ENCODE peak calls at places on chromosome 19, in ten cellular contexts. One of them, this sample, is unnamed.
A peak's percentile ranks its signal among the peaks of the same experiment; 100 is the strongest.

GRCh38 chr19:41957838-41958366 is 1.2 kb downstream of the RABAC1 start:
- DNase-seq in body of pancreas: peak; percentile 80
- DNase-seq in NB4: peak; percentile 66
- DNase-seq in esophagus squamous epithelium: no peak
- DNase-seq in H1: peak; percentile 64
- DNase-seq in HCT116: peak; percentile 79
- DNase-seq in tibial nerve: peak; percentile 37
- DNase-seq in adrenal gland: peak; percentile 76
- DNase-seq in IMR-90: peak; percentile 83
- DNase-seq in stomach: peak; percentile 81
- DNase-seq in this sample: peak; percentile 73

GRCh38 chr19:47564081-47564480 is 8.9 kb downstream of the ZNF541 start:
- DNase-seq in body of pancreas: peak; percentile 38
- DNase-seq in NB4: no peak
- DNase-seq in esophagus squamous epithelium: no peak
- DNase-seq in H1: no peak
- DNase-seq in HCT116: no peak
- DNase-seq in tibial nerve: no peak
- DNase-seq in adrenal gland: no peak
- DNase-seq in IMR-90: no peak
- DNase-seq in stomach: peak; percentile 46
- DNase-seq in this sample: no peak

GRCh38 chr19:55684946-55685681 is 10.1 kb downstream of the EPN1 start:
- DNase-seq in body of pancreas: no peak
- DNase-seq in NB4: no peak
- DNase-seq in esophagus squamous epithelium: no peak
- DNase-seq in H1: no peak
- DNase-seq in HCT116: no peak
- DNase-seq in tibial nerve: no peak
- DNase-seq in adrenal gland: no peak
- DNase-seq in IMR-90: no peak
- DNase-seq in stomach: no peak
- DNase-seq in this sample: no peak

GRCh38 chr19:30090963-30091362 is 148.9 kb downstream of the URI1 start:
- DNase-seq in body of pancreas: no peak
- DNase-seq in NB4: no peak
- DNase-seq in esophagus squamous epithelium: no peak
- DNase-seq in H1: no peak
- DNase-seq in HCT116: no peak
- DNase-seq in tibial nerve: no peak
- DNase-seq in adrenal gland: no peak
- DNase-seq in IMR-90: no peak
- DNase-seq in stomach: no peak
- DNase-seq in this sample: no peak

GRCh38 chr19:57559008-57559403 is 657 bp downstream of the ZNF550 start:
- DNase-seq in body of pancreas: no peak
- DNase-seq in NB4: peak; percentile 52
- DNase-seq in esophagus squamous epithelium: no peak
- DNase-seq in H1: no peak
- DNase-seq in HCT116: no peak
- DNase-seq in tibial nerve: no peak
- DNase-seq in adrenal gland: peak; percentile 32
- DNase-seq in IMR-90: no peak
- DNase-seq in stomach: no peak
- DNase-seq in this sample: peak; percentile 59

GRCh38 chr19:13366529-13367143 is 139.6 kb downstream of the CACNA1A start:
- DNase-seq in body of pancreas: no peak
- DNase-seq in NB4: peak; percentile 34
- DNase-seq in esophagus squamous epithelium: no peak
- DNase-seq in H1: peak; percentile 5
- DNase-seq in HCT116: peak; percentile 51
- DNase-seq in tibial nerve: no peak
- DNase-seq in adrenal gland: no peak
- DNase-seq in IMR-90: peak; percentile 31
- DNase-seq in stomach: no peak
- DNase-seq in this sample: peak; percentile 16

GRCh38 chr19:45295873-45296272 is 26.8 kb downstream of the CKM start:
- DNase-seq in body of pancreas: no peak
- DNase-seq in NB4: no peak
- DNase-seq in esophagus squamous epithelium: no peak
- DNase-seq in H1: no peak
- DNase-seq in HCT116: no peak
- DNase-seq in tibial nerve: no peak
- DNase-seq in adrenal gland: no peak
- DNase-seq in IMR-90: no peak
- DNase-seq in stomach: no peak
- DNase-seq in this sample: no peak

GRCh38 chr19:49149652-49150105 is 5.5 kb downstream of the HRC start:
- DNase-seq in body of pancreas: peak; percentile 76
- DNase-seq in NB4: peak; percentile 61
- DNase-seq in esophagus squamous epithelium: no peak
- DNase-seq in H1: no peak
- DNase-seq in HCT116: peak; percentile 85
- DNase-seq in tibial nerve: peak; percentile 55
- DNase-seq in adrenal gland: peak; percentile 76
- DNase-seq in IMR-90: peak; percentile 83
- DNase-seq in stomach: peak; percentile 58
- DNase-seq in this sample: peak; percentile 84

GRCh38 chr19:28402701-28403290 is 810.2 kb downstream of the UQCRFS1 start:
- DNase-seq in body of pancreas: no peak
- DNase-seq in NB4: no peak
- DNase-seq in esophagus squamous epithelium: no peak
- DNase-seq in H1: no peak
- DNase-seq in HCT116: no peak
- DNase-seq in tibial nerve: no peak
- DNase-seq in adrenal gland: no peak
- DNase-seq in IMR-90: no peak
- DNase-seq in stomach: no peak
- DNase-seq in this sample: no peak

GRCh38 chr19:19055701-19056100 is 8.1 kb upstream of the SLC25A42 start:
- DNase-seq in body of pancreas: no peak
- DNase-seq in NB4: no peak
- DNase-seq in esophagus squamous epithelium: no peak
- DNase-seq in H1: no peak
- DNase-seq in HCT116: no peak
- DNase-seq in tibial nerve: no peak
- DNase-seq in adrenal gland: no peak
- DNase-seq in IMR-90: no peak
- DNase-seq in stomach: no peak
- DNase-seq in this sample: no peak
- TF ChIP-seq POLR2A in body of pancreas: no peak
- TF ChIP-seq POLR2A in NB4: no peak
- TF ChIP-seq POLR2A in esophagus squamous epithelium: no peak
- TF ChIP-seq POLR2A in H1: no peak
- TF ChIP-seq POLR2A in HCT116: no peak
- TF ChIP-seq POLR2A in tibial nerve: no peak
- TF ChIP-seq POLR2A in adrenal gland: no peak
- TF ChIP-seq POLR2A in IMR-90: no peak
- TF ChIP-seq POLR2A in stomach: no peak
- TF ChIP-seq POLR2A in this sample: no peak

GRCh38 chr19:50432658-50433057 is at the start of gene MYBPC2:
- DNase-seq in body of pancreas: no peak
- DNase-seq in NB4: no peak
- DNase-seq in esophagus squamous epithelium: no peak
- DNase-seq in H1: no peak
- DNase-seq in HCT116: no peak
- DNase-seq in tibial nerve: no peak
- DNase-seq in adrenal gland: no peak
- DNase-seq in IMR-90: no peak
- DNase-seq in stomach: peak; percentile 31
- DNase-seq in this sample: no peak
- TF ChIP-seq POLR2A in body of pancreas: no peak
- TF ChIP-seq POLR2A in NB4: no peak
- TF ChIP-seq POLR2A in esophagus squamous epithelium: no peak
- TF ChIP-seq POLR2A in H1: no peak
- TF ChIP-seq POLR2A in HCT116: no peak
- TF ChIP-seq POLR2A in tibial nerve: no peak
- TF ChIP-seq POLR2A in adrenal gland: no peak
- TF ChIP-seq POLR2A in IMR-90: no peak
- TF ChIP-seq POLR2A in stomach: no peak
- TF ChIP-seq POLR2A in this sample: no peak

DNA sequence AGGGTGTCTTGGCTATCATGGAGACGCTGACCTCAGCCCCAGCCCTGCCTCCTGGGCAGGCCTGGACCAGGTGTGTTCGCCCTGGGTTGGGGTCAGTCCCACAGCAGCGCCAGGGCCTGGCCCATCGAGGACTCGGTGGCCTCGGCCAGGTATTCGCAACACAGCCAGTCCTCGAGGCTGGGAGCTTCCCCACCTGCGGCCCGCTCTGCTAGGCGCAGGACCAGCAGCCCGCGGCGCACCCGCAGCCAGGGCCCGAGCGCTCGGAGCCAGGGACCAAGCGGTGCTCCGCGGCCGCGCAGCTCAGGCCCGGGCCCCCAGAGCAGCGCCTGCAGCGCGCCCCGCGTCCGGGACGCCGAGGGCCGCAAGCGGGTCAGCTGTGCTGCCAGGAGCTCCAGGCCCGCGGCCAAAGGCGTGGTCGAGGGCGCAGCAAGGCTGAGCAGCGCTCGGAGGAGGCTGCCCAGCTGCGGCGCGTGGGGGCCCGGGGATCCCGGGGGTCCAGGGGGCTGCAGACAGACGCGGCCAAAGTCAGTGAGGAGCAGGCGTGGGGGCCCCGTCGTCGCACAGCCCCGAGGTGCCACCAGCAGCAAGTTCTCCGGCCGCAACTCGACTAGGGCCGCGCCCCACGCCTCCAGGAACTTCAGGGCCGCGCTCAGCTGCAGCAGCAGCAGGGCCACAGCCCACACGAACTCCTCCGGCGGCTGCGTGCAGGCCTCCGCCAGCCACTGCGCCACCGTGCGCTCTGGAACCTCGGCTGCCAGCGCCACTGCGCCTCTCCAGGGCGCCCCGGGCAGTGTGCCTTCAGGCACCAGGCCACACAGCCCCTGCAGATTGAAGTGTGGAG is 6.2 kb downstream of the PEAK3 start:
- DNase-seq in body of pancreas: no peak
- DNase-seq in NB4: no peak
- DNase-seq in esophagus squamous epithelium: no peak
- DNase-seq in H1: no peak
- DNase-seq in HCT116: no peak
- DNase-seq in tibial nerve: no peak
- DNase-seq in adrenal gland: peak; percentile 51
- DNase-seq in IMR-90: no peak
- DNase-seq in stomach: peak; percentile 63
- DNase-seq in this sample: no peak
- TF ChIP-seq POLR2A in body of pancreas: no peak
- TF ChIP-seq POLR2A in NB4: no peak
- TF ChIP-seq POLR2A in esophagus squamous epithelium: no peak
- TF ChIP-seq POLR2A in H1: no peak
- TF ChIP-seq POLR2A in HCT116: no peak
- TF ChIP-seq POLR2A in tibial nerve: no peak
- TF ChIP-seq POLR2A in adrenal gland: no peak
- TF ChIP-seq POLR2A in IMR-90: no peak
- TF ChIP-seq POLR2A in stomach: no peak
- TF ChIP-seq POLR2A in this sample: no peak

GRCh38 chr19:1102407-1103106 is 1.2 kb upstream of the GPX4 start:
- DNase-seq in body of pancreas: no peak
- DNase-seq in NB4: peak; percentile 54
- DNase-seq in esophagus squamous epithelium: no peak
- DNase-seq in H1: no peak
- DNase-seq in HCT116: peak; percentile 95
- DNase-seq in tibial nerve: peak; percentile 82
- DNase-seq in adrenal gland: peak; percentile 80
- DNase-seq in IMR-90: peak; percentile 100
- DNase-seq in stomach: peak; percentile 64
- DNase-seq in this sample: peak; percentile 56

GRCh38 chr19:1105873-1106840 is 2.4 kb downstream of the GPX4 start:
- DNase-seq in body of pancreas: no peak
- DNase-seq in NB4: no peak
- DNase-seq in esophagus squamous epithelium: no peak
- DNase-seq in H1: no peak
- DNase-seq in HCT116: no peak
- DNase-seq in tibial nerve: no peak
- DNase-seq in adrenal gland: no peak
- DNase-seq in IMR-90: no peak
- DNase-seq in stomach: no peak
- DNase-seq in this sample: no peak

GRCh38 chr19:1103691-1104451 is at the start of gene GPX4:
- DNase-seq in body of pancreas: peak; percentile 99
- DNase-seq in NB4: peak; percentile 97
- DNase-seq in esophagus squamous epithelium: peak; percentile 97
- DNase-seq in H1: peak; percentile 98
- DNase-seq in HCT116: peak; percentile 98
- DNase-seq in tibial nerve: peak; percentile 99
- DNase-seq in adrenal gland: peak; percentile 100
- DNase-seq in IMR-90: peak; percentile 99
- DNase-seq in stomach: peak; percentile 100
- DNase-seq in this sample: peak; percentile 100

GRCh38 chr19:1105217-1105872 is 1.6 kb downstream of the GPX4 start:
- DNase-seq in body of pancreas: no peak
- DNase-seq in NB4: no peak
- DNase-seq in esophagus squamous epithelium: no peak
- DNase-seq in H1: no peak
- DNase-seq in HCT116: no peak
- DNase-seq in tibial nerve: no peak
- DNase-seq in adrenal gland: no peak
- DNase-seq in IMR-90: peak; percentile 35
- DNase-seq in stomach: no peak
- DNase-seq in this sample: no peak

DNA sequence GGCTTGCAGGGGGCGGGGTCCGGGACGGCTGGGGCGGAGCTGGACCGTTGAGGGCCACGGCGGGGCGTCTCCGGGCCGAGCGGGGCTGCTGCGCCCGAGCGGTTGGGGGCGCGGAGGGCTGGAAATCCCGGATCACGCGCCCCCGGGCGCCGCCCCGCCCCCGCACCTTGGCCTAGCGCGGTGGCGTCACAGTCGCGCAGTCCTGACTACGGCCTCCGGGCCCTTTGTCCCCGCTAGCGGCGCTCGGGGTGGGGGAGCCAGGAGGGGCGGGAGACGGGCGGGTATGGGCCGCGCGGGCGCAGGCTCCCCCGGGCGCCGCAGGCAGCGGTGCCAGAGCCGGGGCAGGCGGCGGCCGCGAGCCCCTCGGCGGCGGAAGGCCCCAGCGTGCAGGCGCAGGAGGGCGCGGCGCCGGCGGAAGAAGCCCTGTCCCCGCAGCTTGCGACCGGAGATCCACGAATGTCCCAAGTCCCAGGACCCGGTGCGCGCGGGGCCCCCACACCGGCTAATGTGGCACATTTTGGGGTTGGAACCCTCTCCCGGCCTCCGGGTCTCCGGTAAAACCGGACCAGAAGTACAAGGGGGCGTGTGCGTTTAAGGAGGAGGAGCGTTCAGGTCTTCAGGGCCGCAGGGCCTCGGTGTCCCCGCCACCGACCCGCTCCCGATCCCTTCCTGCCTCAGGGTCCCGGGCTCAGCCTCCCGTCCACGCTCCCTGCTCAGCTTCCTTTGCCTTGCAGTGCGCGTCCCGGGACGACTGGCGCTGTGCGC is 840 bp downstream of the GPX4 start:
- DNase-seq in body of pancreas: peak; percentile 69
- DNase-seq in NB4: peak; percentile 76
- DNase-seq in esophagus squamous epithelium: no peak
- DNase-seq in H1: no peak
- DNase-seq in HCT116: no peak
- DNase-seq in tibial nerve: peak; percentile 59
- DNase-seq in adrenal gland: peak; percentile 84
- DNase-seq in IMR-90: peak; percentile 69
- DNase-seq in stomach: peak; percentile 69
- DNase-seq in this sample: peak; percentile 86
- TF ChIP-seq POLR2A in body of pancreas: no peak
- TF ChIP-seq POLR2A in NB4: no peak
- TF ChIP-seq POLR2A in esophagus squamous epithelium: no peak
- TF ChIP-seq POLR2A in H1: peak; percentile 51
- TF ChIP-seq POLR2A in HCT116: no peak
- TF ChIP-seq POLR2A in tibial nerve: no peak
- TF ChIP-seq POLR2A in adrenal gland: peak; percentile 20
- TF ChIP-seq POLR2A in IMR-90: peak; percentile 40
- TF ChIP-seq POLR2A in stomach: no peak
- TF ChIP-seq POLR2A in this sample: no peak

This sample was measured in erythroblast.